ENCODE peak calls at places on chromosomes 3 and 15, in four cellular contexts. E is ecto neural progenitor cell, U is NCI-H774, I is RWPE1. Z is an unnamed sample.

GRCh38 chr3:59803269-59803668 is 753.4 kb upstream of the CFAP20DC start:
- DNase-seq in E (no peak), U (no peak), I (no peak), Z (no peak)

GRCh38 chr3:143901105-143901504 is 52.8 kb upstream of the SLC9A9 start:
- DNase-seq in E (no peak), U (no peak), I (peak; percentile 74), Z (peak; percentile 76)

GRCh38 chr3:73018790-73019441 is 22.3 kb downstream of the PPP4R2 start:
- DNase-seq in E (no peak), U (no peak), I (no peak), Z (no peak)

GRCh38 chr15:78676424-78677110 is 35.6 kb upstream of the CHRNB4 start:
- DNase-seq in E (no peak), U (no peak), I (no peak), Z (no peak)

GRCh38 chr3:14256561-14257342 is 78.1 kb downstream of the LSM3 start:
- DNase-seq in E (peak; percentile 66), U (no peak), I (no peak), Z (no peak)

GRCh38 chr15:56786966-56787365 is 53.7 kb upstream of the ZNF280D start:
- DNase-seq in E (no peak), U (no peak), I (no peak), Z (no peak)

GRCh38 chr15:29870495-29871151 is 48.4 kb upstream of the TJP1 start:
- DNase-seq in E (no peak), U (no peak), I (no peak), Z (no peak)

GRCh38 chr15:81161851-81162250 is 27.8 kb downstream of the CFAP161 start:
- DNase-seq in E (no peak), U (no peak), I (no peak), Z (no peak)

GRCh38 chr3:86047329-86047625 is 943.7 kb downstream of the VGLL3 start:
- DNase-seq in E (no peak), U (no peak), I (no peak), Z (no peak)

GRCh38 chr3:192130534-192131132 is 596.7 kb downstream of the FGF12 start:
- DNase-seq in E (peak; percentile 49), U (peak; percentile 58), I (peak; percentile 36), Z (peak; percentile 70)

GRCh38 chr3:134473868-134474546 is 11.8 kb downstream of the ANAPC13 start:
- DNase-seq in E (peak; percentile 77), U (peak; percentile 21), I (peak; percentile 58), Z (peak; percentile 90)

GRCh38 chr3:40240921-40241320 is 68.6 kb upstream of the EIF1B start:
- DNase-seq in E (no peak), U (no peak), I (no peak), Z (no peak)

GRCh38 chr3:185537369-185537970 is 14.9 kb downstream of the LIPH start:
- DNase-seq in E (no peak), U (no peak), I (peak; percentile 90), Z (peak; percentile 96)

GRCh38 chr15:101579766-101580165 is 72.4 kb downstream of the TM2D3 start:
- DNase-seq in E (no peak), U (no peak), I (peak; percentile 74), Z (peak; percentile 77)

GRCh38 chr3:108887137-108887536 is 64.6 kb downstream of the TRAT1 start:
- DNase-seq in E (no peak), U (no peak), I (no peak), Z (no peak)

GRCh38 chr3:134363381-134363755 is 10.9 kb downstream of the AMOTL2 start:
- DNase-seq in E (no peak), U (no peak), I (no peak), Z (no peak)